ENCODE peak calls at places on chromosomes 13 and 19, in four cellular contexts. V is progenitor cell of endocrine pancreas, A is AG10803, W is mucosa of descending colon. K is an unnamed sample.

GRCh38 chr19:21468791-21469190 is 36.6 kb upstream of the ZNF429 start:
- DNase-seq in V (no peak), A (no peak), W (no peak), K (no peak)

GRCh38 chr13:95918860-95919259 is 134.3 kb downstream of the UGGT2 start:
- DNase-seq in V (no peak), A (no peak), W (no peak), K (no peak)

GRCh38 chr19:2242092-2242537 is 5.5 kb downstream of the SF3A2 start:
- DNase-seq in V (no peak), A (no peak), W (no peak), K (no peak)

GRCh38 chr13:27117158-27117557 is 54.5 kb downstream of the USP12 start:
- DNase-seq in V (no peak), A (no peak), W (no peak), K (no peak)

GRCh38 chr19:54158812-54159351 is 639 bp downstream of the LENG1 start:
- DNase-seq in V (no peak), A (no peak), W (peak), K (no peak)

GRCh38 chr19:16496613-16496983 is 404 bp downstream of the C19orf44 start:
- DNase-seq in V (no peak), A (peak), W (peak), K (no peak)

GRCh38 chr13:23956106-23956505 is 58.8 kb upstream of the C1QTNF9B start:
- DNase-seq in V (no peak), A (peak), W (no peak), K (no peak)

GRCh38 chr19:55454787-55455243 is 6.6 kb downstream of the ISOC2 start:
- DNase-seq in V (no peak), A (peak), W (peak), K (peak)

GRCh38 chr13:39789451-39789850 is 134.0 kb downstream of the COG6 start:
- DNase-seq in V (no peak), A (no peak), W (no peak), K (no peak)

GRCh38 chr19:6481541-6482342 is at the start of gene DENND1C:
- DNase-seq in V (no peak), A (no peak), W (peak), K (peak)

DNA sequence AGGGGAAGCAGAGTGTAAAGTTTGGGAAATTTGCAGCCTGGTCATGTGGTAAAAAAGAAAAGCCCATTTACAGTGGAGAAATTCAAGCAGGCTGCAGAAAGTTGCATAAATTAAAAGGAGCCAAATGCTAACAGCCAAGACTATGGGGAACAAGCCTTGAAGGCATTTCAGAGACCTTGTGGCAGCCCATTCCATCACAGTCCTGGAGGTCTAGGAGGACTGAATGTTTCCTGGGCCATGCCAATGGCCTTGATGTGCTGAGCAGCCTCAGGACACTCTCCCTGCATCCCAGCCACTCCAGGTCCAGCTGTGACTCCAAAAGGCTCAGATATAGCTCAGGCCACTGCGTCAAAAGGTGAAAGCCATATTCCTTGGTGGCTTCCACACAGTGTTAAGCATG is 1202.4 kb upstream of the ATXN8OS start:
- DNase-seq in V (no peak), A (no peak), W (no peak), K (no peak)
- TF ChIP-seq CTCF in V (no peak), A (no peak), W (no peak), K (no peak)

DNA sequence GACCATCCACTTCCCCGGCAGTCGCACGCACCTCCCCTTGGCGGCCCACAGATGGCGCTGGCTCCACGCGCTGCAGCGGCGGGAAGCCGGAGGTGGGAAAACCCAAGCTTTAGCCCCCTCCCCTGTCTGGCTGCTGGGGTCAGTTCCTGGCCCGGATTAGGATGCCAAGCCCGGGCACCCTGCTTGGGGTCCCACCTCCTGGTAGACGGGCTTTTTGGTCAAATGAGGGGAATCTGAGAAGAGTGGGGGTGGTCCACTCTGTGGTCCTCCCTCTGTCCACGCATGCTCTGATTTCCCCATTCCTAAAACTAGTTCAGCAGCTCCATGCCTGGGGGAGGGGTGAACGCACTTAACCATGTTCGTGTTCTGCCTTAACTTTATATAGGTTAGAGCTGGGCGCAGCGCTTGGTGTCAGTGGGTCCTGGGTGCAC is 8.1 kb upstream of the ADGRE2 start:
- DNase-seq in V (no peak), A (no peak), W (peak), K (peak)
- TF ChIP-seq CTCF in V (peak), A (peak), W (no peak), K (peak)

GRCh38 chr19:33698576-33699435 is 77.1 kb downstream of the CHST8 start:
- DNase-seq in V (no peak), A (no peak), W (peak), K (no peak)
- TF ChIP-seq CTCF in V (no peak), A (no peak), W (no peak), K (no peak)

DNA sequence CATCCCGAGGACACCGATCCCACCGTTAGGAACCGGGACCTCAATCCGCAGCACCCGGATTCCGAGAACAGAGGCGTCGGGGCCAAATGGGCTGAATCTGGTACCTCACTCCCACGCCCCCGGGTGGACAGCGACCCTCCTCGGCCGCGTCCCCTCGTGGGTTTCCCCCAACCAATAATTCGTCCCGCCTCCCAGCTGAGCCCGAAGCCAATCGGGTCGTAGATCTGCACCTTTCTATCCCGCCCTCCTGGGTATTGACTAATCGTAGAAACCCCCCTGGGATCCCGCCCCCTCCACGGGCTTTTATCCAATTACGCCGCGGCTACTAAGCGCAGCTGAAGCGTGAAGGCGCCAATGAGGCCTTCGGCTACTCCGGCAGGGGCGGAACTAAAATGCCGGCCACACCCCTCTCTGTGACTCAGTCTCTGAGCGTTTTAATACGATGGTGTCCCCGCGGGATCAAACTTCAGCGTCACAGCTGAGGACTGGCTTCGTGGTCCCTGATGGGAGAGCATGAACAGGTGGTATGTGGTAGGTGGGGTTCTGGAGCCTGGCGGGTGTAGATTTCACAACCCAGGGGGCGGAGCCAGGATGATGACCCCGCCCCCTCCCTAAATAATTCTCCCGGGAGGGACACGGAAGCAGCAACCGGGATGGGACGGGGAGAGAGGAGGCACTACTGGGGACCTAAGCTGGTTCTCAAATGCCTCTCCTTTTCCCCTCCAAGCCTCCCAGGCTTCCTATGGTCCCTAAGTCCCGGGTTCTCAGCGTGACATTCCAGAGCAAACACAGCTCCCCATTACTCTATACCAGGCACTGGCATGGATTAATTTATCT is at the start of the genes CCDC159 and TMEM205:
- DNase-seq in V (peak), A (peak), W (peak), K (peak)
- TF ChIP-seq CTCF in V (no peak), A (no peak), W (peak), K (no peak)

DNA sequence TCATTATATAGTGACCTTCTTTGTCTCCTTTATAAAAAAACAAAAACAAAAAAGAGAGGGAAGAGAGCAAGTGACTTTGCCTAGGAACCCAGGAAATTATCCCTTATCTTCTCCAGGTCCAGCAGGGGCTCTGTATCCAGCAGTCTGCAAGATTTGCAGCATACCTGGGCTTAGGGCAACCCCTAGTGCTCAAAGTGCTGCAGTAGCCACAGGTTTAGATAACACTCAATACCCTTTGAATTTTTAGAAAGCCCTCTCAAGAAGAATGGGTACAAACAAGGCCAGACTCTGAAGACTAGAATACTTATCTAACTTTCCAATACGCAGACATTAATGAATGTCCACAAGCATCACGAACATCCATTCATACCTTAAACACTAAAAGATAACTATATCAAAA is 43.2 kb downstream of the CCNA1 start:
- DNase-seq in V (no peak), A (no peak), W (no peak), K (no peak)
- TF ChIP-seq CTCF in V (no peak), A (peak), W (no peak), K (no peak)

GRCh38 chr13:113097651-113098050 is 7.9 kb upstream of the F7 start:
- DNase-seq in V (no peak), A (no peak), W (no peak), K (no peak)
- TF ChIP-seq CTCF in V (no peak), A (no peak), W (no peak), K (no peak)

GRCh38 chr13:62388515-62388914 is 972.9 kb upstream of the PCDH20 start:
- DNase-seq in V (no peak), A (no peak), W (no peak), K (no peak)

GRCh38 chr13:62387642-62388041 is 972.0 kb upstream of the PCDH20 start:
- DNase-seq in V (no peak), A (no peak), W (no peak), K (no peak)
- TF ChIP-seq CTCF in V (peak), A (no peak), W (no peak), K (peak)

K was measured in nephron progenitor cell.